ENCODE peak calls at places on chromosomes 13 and 19, in five cellular contexts. J is activated naive CD4-positive, alpha-beta T cell; N is BJ; U is cardiac muscle cell; C is putamen. T is an unnamed sample.

GRCh38 chr19:9885077-9885552 is 50.0 kb downstream of the PIN1 start:
- DNase-seq in C (peak; percentile 42), U (peak; percentile 74), J (no peak), N (no peak), T (no peak)

GRCh38 chr19:55258476-55258827 is 365 bp downstream of the PPP6R1 start:
- DNase-seq in N (no peak), C (no peak), U (no peak), J (no peak), T (no peak)

GRCh38 chr13:79874396-79875360 is 393.7 kb downstream of the NDFIP2 start:
- DNase-seq in C (no peak), U (no peak), N (no peak), J (no peak), T (peak; percentile 35)

GRCh38 chr13:77019756-77020155 is 7.2 kb downstream of the FBXL3 start:
- DNase-seq in C (no peak), N (no peak), U (no peak), J (no peak), T (no peak)

GRCh38 chr13:95083758-95084157 is 217.5 kb downstream of the ABCC4 start:
- DNase-seq in J (no peak), N (peak; percentile 40), C (no peak), U (peak; percentile 56), T (no peak)

GRCh38 chr19:7734220-7735203 is 2.6 kb upstream of the CLEC4G start:
- DNase-seq in N (no peak), C (no peak), J (no peak), U (peak; percentile 68), T (no peak)

GRCh38 chr19:1035998-1036621 is 3.8 kb upstream of the ABCA7 start:
- DNase-seq in N (no peak), U (no peak), C (no peak), J (no peak), T (no peak)

GRCh38 chr13:29508130-29508873 is 87.2 kb downstream of the SLC7A1 start:
- DNase-seq in J (peak; percentile 68), C (peak; percentile 80), U (peak; percentile 86), N (no peak), T (peak; percentile 50)

GRCh38 chr13:113065406-113066141 is 40.0 kb upstream of the F7 start:
- DNase-seq in N (no peak), C (no peak), U (no peak), J (no peak), T (no peak)

GRCh38 chr19:16285769-16286564 is 38.7 kb upstream of the KLF2 start:
- DNase-seq in U (peak; percentile 10), C (peak; percentile 59), N (no peak), J (no peak), T (peak; percentile 15)

GRCh38 chr19:49326165-49326704 is 1.2 kb upstream of the SLC6A16 start:
- DNase-seq in C (no peak), J (no peak), N (no peak), U (no peak), T (no peak)

GRCh38 chr19:963401-964022 is 20.6 kb upstream of the WDR18 start:
- DNase-seq in U (no peak), N (no peak), C (no peak), J (no peak), T (no peak)

GRCh38 chr19:50712833-50713232 is 6.8 kb downstream of the SHANK1 start:
- DNase-seq in C (no peak), J (no peak), N (no peak), U (no peak), T (no peak)

GRCh38 chr19:47152632-47153031 is 22.0 kb downstream of the SAE1 start:
- DNase-seq in J (no peak), U (no peak), C (no peak), N (no peak), T (no peak)

GRCh38 chr13:39036212-39036611 is 1.7 kb downstream of the PROSER1 start:
- DNase-seq in C (no peak), J (no peak), U (peak; percentile 49), N (no peak), T (no peak)

GRCh38 chr19:14347999-14348889 is 33.0 kb upstream of the ADGRE5 start:
- DNase-seq in N (no peak), C (no peak), J (peak; percentile 36), U (peak; percentile 70), T (peak; percentile 6)

GRCh38 chr19:34364830-34365462 is at the start of gene GPI:
- DNase-seq in C (peak; percentile 66), U (peak; percentile 50), N (no peak), J (peak; percentile 40), T (peak; percentile 96)

GRCh38 chr19:18865973-18866799 is 29.8 kb downstream of the CERS1 start:
- DNase-seq in J (peak; percentile 42), C (peak; percentile 56), U (peak; percentile 68), N (no peak), T (no peak)